ENCODE peak calls at places on chromosomes 5 and 9, in nine cellular contexts. W is cardiac muscle cell, V is OCI-LY7, L is IMR-90, B is A549, C is endodermal cell, E is colonic mucosa, M is heart right ventricle, K is gastrocnemius medialis. Q is an unnamed sample. For H3K4me1, the result is how much of the 10 kb centered on the place peaks cover.

GRCh38 chr5:141150215-141150992 is 547 bp downstream of the PCDHB6 start:
- DNase-seq in W (no peak), V (no peak), L (no peak), B (no peak), C (no peak), E (no peak), M (no peak), K (no peak), Q (no peak)

GRCh38 chr5:102583663-102584062 is 84.9 kb upstream of the SLCO6A1 start:
- DNase-seq in W (peak), V (peak), L (peak), B (peak), C (no peak), E (no peak), M (no peak), K (no peak), Q (no peak)

GRCh38 chr5:59436364-59437158 is 457.0 kb downstream of the PDE4D start:
- DNase-seq in W (no peak), V (no peak), L (no peak), B (no peak), C (no peak), E (no peak), M (no peak), K (no peak), Q (no peak)

GRCh38 chr9:113187935-113188595 is 33.0 kb downstream of the FKBP15 start:
- DNase-seq in W (no peak), V (no peak), L (peak), B (peak), C (no peak), E (peak), M (no peak), K (peak), Q (peak)

GRCh38 chr5:148968311-148968710 is 94.6 kb downstream of the SH3TC2 start:
- DNase-seq in W (no peak), V (no peak), L (no peak), B (no peak), C (peak), E (no peak), M (no peak), K (no peak), Q (no peak)

GRCh38 chr5:176412517-176413254 is 3.7 kb downstream of the CLTB start:
- DNase-seq in W (no peak), V (no peak), L (no peak), B (no peak), C (no peak), E (no peak), M (no peak), K (no peak), Q (no peak)

GRCh38 chr5:136082390-136083193 is 50.1 kb upstream of the SMAD5 start:
- DNase-seq in W (peak), V (peak), L (peak), B (peak), C (peak), E (peak), M (no peak), K (peak), Q (no peak)

GRCh38 chr9:13863112-13863511 is 450.8 kb downstream of the NFIB start:
- DNase-seq in W (peak), V (no peak), L (peak), B (no peak), C (no peak), E (peak), M (peak), K (peak), Q (no peak)

GRCh38 chr5:16889972-16890519 is 46.0 kb downstream of the MYO10 start:
- DNase-seq in W (no peak), V (no peak), L (peak), B (peak), C (no peak), E (no peak), M (no peak), K (no peak), Q (no peak)

GRCh38 chr9:136209786-136210185 is 4.9 kb upstream of the LHX3 start:
- DNase-seq in W (no peak), V (no peak), L (no peak), B (no peak), C (no peak), E (no peak), M (no peak), K (no peak), Q (no peak)

GRCh38 chr5:41871866-41872265 is 1.6 kb upstream of the OXCT1 start:
- DNase-seq in W (no peak), V (no peak), L (peak), B (no peak), C (no peak), E (no peak), M (no peak), K (no peak), Q (no peak)

GRCh38 chr9:109414125-109414785 is 83.9 kb downstream of the PTPN3 start:
- DNase-seq in W (peak), V (no peak), L (no peak), B (no peak), C (peak), E (no peak), M (no peak), K (no peak), Q (no peak)

GRCh38 chr9:135951889-135952663 is 9.1 kb downstream of the UBAC1 start:
- DNase-seq in W (peak), V (no peak), L (peak), B (no peak), C (no peak), E (no peak), M (no peak), K (peak), Q (peak)

GRCh38 chr9:92947268-92948031 is at the start of gene FGD3:
- DNase-seq in W (peak), V (no peak), L (no peak), B (no peak), C (peak), E (no peak), M (peak), K (no peak), Q (no peak)

GRCh38 chr9:92668746-92669526 is 995 bp downstream of the IPPK start:
- DNase-seq in W (peak), V (peak), L (peak), B (peak), C (peak), E (peak), M (peak), K (no peak), Q (peak)

GRCh38 chr5:135020111-135020895 is 13.7 kb downstream of the PITX1 start:
- DNase-seq in W (no peak), V (no peak), L (no peak), B (no peak), C (no peak), E (no peak), M (no peak), K (peak), Q (no peak)

GRCh38 chr5:68652507-68652906 is 437.0 kb downstream of the PIK3R1 start:
- DNase-seq in W (no peak), V (no peak), L (no peak), B (peak), C (no peak), E (peak), M (no peak), K (peak), Q (peak)

GRCh38 chr5:88690619-88691560 is 192.1 kb downstream of the MEF2C start:
- DNase-seq in W (peak), V (peak), L (peak), B (peak), C (peak), E (peak), M (peak), K (peak), Q (no peak)

GRCh38 chr5:148421661-148422060 is 37.9 kb downstream of the FBXO38 start:
- DNase-seq in W (no peak), V (no peak), L (no peak), B (no peak), C (no peak), E (no peak), M (no peak), K (no peak), Q (peak)

GRCh38 chr5:96844476-96844990 is 31.8 kb upstream of the ERAP2 start:
- DNase-seq in W (no peak), V (no peak), L (peak), B (no peak), C (no peak), E (no peak), M (no peak), K (no peak), Q (no peak)

GRCh38 chr5:33854733-33855151 is 37.0 kb downstream of the ADAMTS12 start:
- DNase-seq in W (peak), V (no peak), L (peak), B (no peak), C (no peak), E (no peak), M (no peak), K (no peak), Q (no peak)

GRCh38 chr9:35311891-35312639 is 150.3 kb downstream of the UNC13B start:
- DNase-seq in W (peak), V (no peak), L (peak), B (peak), C (no peak), E (no peak), M (peak), K (peak), Q (no peak)

GRCh38 chr5:173412566-173412965 is 84.4 kb upstream of the STC2 start:
- DNase-seq in W (no peak), V (no peak), L (peak), B (no peak), C (no peak), E (no peak), M (no peak), K (no peak), Q (no peak)

GRCh38 chr5:10324519-10325370 is 17.0 kb upstream of the CMBL start:
- DNase-seq in W (no peak), V (no peak), L (no peak), B (no peak), C (peak), E (peak), M (no peak), K (no peak), Q (no peak)

GRCh38 chr9:22307013-22307711 is 139.5 kb upstream of the DMRTA1 start:
- DNase-seq in W (peak), V (peak), L (peak), B (peak), C (peak), E (peak), M (no peak), K (no peak), Q (peak)

GRCh38 chr5:177484902-177485549 is 11.6 kb upstream of the DBN1 start:
- DNase-seq in W (no peak), V (no peak), L (no peak), B (no peak), C (peak), E (no peak), M (no peak), K (no peak), Q (no peak)

GRCh38 chr5:86909896-86910295 is 292.2 kb downstream of the COX7C start:
- DNase-seq in W (no peak), V (no peak), L (peak), B (peak), C (no peak), E (no peak), M (no peak), K (no peak), Q (peak)

GRCh38 chr5:12951846-12952245 is 992.6 kb downstream of the DNAH5 start:
- DNase-seq in W (no peak), V (no peak), L (no peak), B (no peak), C (no peak), E (no peak), M (no peak), K (no peak), Q (peak)

GRCh38 chr5:163894645-163895044 is 389.2 kb downstream of the MAT2B start:
- DNase-seq in W (no peak), V (no peak), L (peak), B (no peak), C (no peak), E (no peak), M (no peak), K (no peak), Q (peak)

GRCh38 chr9:129910628-129911567 is 75.6 kb downstream of the USP20 start:
- DNase-seq in W (no peak), V (no peak), L (peak), B (peak), C (no peak), E (no peak), M (no peak), K (no peak), Q (peak)

GRCh38 chr5:94857119-94857518 is 238.7 kb downstream of the SLF1 start:
- DNase-seq in W (no peak), V (no peak), L (no peak), B (no peak), C (no peak), E (no peak), M (no peak), K (no peak), Q (no peak)

GRCh38 chr9:119137479-119137878 is 231.8 kb downstream of the BRINP1 start:
- DNase-seq in W (no peak), V (no peak), L (no peak), B (no peak), C (no peak), E (no peak), M (no peak), K (no peak), Q (no peak)

GRCh38 chr9:93134018-93134739 is at the start of gene NINJ1:
- DNase-seq in W (peak), V (peak), L (peak), B (peak), C (peak), E (peak), M (peak), K (peak), Q (no peak)

GRCh38 chr5:134242146-134242545 is 16.3 kb upstream of the PPP2CA start:
- DNase-seq in W (no peak), V (no peak), L (peak), B (peak), C (no peak), E (no peak), M (no peak), K (peak), Q (no peak)

GRCh38 chr9:80679920-80680319 is 1009.4 kb downstream of the TLE1 start:
- DNase-seq in W (no peak), V (no peak), L (no peak), B (no peak), C (no peak), E (no peak), M (no peak), K (no peak), Q (peak)

DNA sequence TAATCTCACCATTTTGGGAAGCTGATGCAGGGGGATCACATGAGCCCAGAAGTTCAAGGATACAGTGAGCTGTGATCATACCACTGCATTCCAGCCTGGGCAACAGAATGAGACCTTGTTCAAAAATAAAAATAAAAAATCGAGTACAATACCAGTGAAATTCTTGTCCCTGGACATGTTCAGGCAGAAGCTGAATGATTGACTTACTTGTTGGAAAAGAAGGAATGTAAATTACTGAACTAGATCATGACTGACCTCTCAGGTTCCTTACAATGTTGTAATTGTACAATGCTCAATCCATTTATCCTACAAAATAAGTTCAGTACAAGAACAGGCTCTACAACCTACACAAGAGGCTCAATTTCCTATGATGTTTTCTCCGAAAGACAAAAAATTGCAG is 1010.4 kb downstream of the TLE1 start:
- DNase-seq in W (no peak), V (no peak), L (no peak), B (no peak), C (no peak), E (no peak), M (no peak), K (no peak), Q (peak)
- H3K27ac ChIP-seq in W (no peak), V (no peak), L (no peak), B (no peak), C (no peak), E (no peak), M (no peak), K (no peak), Q (no peak)

DNA sequence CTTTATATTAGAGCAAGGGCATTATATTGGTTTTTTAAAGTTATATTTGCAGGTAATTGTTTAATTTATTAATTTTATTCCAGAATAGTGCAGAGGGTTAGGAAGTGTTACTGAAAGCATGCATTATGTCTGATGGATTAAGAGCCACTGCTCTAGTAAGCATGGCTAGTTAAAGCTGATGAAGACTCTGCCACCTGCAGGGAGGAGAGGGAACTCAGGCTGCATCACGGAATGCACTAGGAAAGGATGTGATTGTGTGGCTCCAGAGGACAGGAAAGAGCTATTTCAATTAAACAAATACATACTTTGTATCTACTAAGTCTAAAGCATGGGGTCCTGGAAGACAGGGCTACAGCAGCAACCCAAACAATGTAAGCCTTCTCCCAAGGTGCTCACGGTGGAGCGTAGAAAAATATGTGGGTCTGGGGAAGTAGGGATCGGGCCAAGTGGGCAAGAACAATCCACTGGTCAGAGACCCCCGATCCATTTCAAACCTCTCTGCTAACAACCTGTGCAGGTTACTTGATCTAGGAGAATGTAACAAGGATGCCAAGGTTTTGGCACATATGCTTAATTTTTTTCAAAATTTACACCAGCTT is 15.3 kb upstream of the GRXCR2 start:
- DNase-seq in W (peak), V (peak), L (peak), B (peak), C (peak), E (peak), M (no peak), K (no peak), Q (peak)
- TF ChIP-seq CTCF in W (peak), V (peak), L (peak), B (peak), C (peak), E (peak), M (peak), K (no peak), Q (peak)

DNA sequence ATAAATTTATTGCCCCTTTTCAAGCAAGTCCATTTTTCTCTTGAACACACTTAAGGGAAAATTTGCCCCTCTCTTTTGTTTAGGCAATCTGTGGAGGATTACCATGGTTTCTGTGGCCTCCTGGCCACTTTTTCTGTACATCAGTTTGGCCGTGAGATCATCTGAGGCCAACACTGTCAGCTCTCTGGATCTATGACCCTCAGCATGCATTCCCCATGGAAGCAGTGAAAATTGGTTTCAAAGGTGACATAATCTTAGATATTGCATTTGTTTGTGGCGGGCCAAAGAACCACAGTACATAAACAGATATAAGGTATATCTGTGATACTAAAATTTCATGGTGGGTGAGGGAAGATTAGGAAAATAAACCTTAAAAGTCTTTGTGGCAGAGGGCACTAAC is 4.6 kb upstream of the ZNF474 start:
- DNase-seq in W (no peak), V (no peak), L (no peak), B (no peak), C (no peak), E (no peak), M (no peak), K (no peak), Q (no peak)
- H3K4me1 ChIP-seq in W (under half), V (under half), L (under half), B (under half), C (under half), E (under half), M (under half), K (under half), Q (under half)

DNA sequence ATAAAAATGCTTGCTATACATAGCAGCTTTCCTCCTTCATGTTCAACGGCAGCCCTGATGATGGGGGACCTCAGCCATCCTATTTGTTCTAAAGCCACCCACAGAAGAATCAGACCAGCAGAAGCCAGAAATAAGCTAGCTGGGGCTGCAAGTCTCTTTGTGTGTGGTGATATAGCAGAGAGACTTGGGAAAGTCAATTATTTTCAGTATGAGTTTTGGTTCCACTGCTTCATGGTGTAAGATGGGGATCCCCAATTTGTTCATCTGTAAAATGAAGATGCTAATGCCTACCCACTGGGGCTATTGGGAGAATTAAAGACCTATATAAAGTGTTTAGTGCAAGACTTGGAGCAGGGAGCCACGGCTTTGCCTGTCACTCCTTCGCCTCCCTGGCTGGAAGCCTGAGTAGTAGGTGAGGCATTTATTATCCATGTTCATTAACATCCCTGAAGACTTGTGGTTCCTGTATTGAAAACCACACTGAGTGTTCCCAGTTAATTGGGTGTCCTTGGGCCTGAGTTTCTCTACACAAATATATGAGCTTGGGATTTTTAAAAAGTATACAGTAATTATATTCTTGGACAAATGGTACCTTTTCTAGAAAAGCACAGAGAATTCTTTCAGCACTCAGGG is 210.1 kb upstream of the SLC24A2 start:
- DNase-seq in W (no peak), V (no peak), L (no peak), B (no peak), C (no peak), E (no peak), M (no peak), K (no peak), Q (no peak)
- H3K27ac ChIP-seq in W (no peak), V (no peak), L (no peak), B (no peak), C (no peak), E (no peak), M (no peak), K (no peak), Q (peak)

DNA sequence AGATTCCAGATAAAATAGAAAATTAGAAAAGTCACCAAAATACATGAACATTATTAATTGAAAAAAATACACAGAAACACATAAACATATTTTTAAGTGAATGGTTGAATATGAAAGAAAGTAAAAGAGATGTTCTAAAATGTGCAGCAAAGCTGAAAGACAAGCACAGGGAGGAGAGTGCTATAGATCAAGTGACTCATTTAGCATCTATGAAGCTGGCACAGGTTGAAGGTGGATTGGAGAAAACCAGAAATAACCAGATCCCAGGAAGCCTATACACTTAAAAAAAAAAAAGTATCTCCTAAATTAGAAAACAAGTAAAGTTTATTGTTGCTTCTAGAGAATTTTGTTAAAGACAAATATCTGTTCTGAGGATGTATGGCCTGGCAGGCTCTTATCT is 338.9 kb downstream of the CDH12 start:
- DNase-seq in W (no peak), V (no peak), L (no peak), B (no peak), C (no peak), E (no peak), M (no peak), K (no peak), Q (no peak)
- TF ChIP-seq CTCF in W (no peak), V (no peak), L (no peak), B (no peak), C (no peak), E (no peak), M (no peak), K (no peak), Q (no peak)

DNA sequence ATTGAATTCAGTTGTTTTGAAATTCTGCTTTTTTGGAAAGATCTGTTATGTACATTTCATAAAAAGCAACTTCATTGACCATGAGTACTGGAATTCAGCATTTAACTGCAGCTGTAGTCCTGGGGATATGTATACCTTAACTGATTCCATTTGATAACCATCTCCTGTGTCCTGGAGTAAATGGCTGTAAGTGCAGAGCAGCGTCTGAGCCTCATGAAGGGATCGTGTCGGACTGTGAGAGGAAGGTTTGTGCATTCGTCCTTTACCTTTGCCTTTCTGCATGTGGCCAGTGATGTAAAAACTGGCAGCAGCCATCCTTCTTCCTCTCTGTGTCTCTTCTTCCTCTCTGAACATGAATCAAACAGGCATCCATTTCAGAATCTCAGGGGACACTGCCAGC is 287.2 kb downstream of the FANCC start:
- DNase-seq in W (no peak), V (no peak), L (no peak), B (no peak), C (no peak), E (no peak), M (no peak), K (no peak), Q (no peak)
- H3K4me1 ChIP-seq in W (under half), V (under half), L (under half), B (half or more), C (under half), E (under half), M (half or more), K (half or more), Q (under half)